ENCODE peak calls at places on chromosome 15, in seven cellular contexts. Z is GM12878; V is GM12865; S is dorsolateral prefrontal cortex; E is cardiac fibroblast; T is CD8-positive, alpha-beta T cell; D is left ventricle myocardium inferior. G is an unnamed sample.

GRCh38 chr15:64851503-64851840 is 9.8 kb downstream of the PLEKHO2 start:
- DNase-seq in V (no peak), T (no peak), S (no peak), Z (no peak), E (peak), D (no peak), G (peak)

GRCh38 chr15:95922431-95922830 is 408.1 kb upstream of the NR2F2 start:
- DNase-seq in S (no peak), T (no peak), V (peak), Z (peak), E (peak), D (no peak), G (no peak)

GRCh38 chr15:37028609-37029287 is 71.6 kb downstream of the MEIS2 start:
- DNase-seq in E (peak), T (no peak), V (no peak), D (no peak), Z (no peak), S (no peak), G (peak)

GRCh38 chr15:82980986-82981385 is 5.0 kb upstream of the RAMAC start:
- DNase-seq in E (no peak), T (no peak), Z (no peak), D (no peak), S (no peak), V (no peak), G (no peak)

GRCh38 chr15:74040115-74040850 is 42.1 kb downstream of the GOLGA6A start:
- DNase-seq in Z (no peak), D (peak), S (no peak), V (no peak), E (peak), T (no peak), G (peak)

GRCh38 chr15:45399381-45400212 is 21.3 kb upstream of the GATM start:
- DNase-seq in V (peak), S (no peak), Z (no peak), E (peak), T (no peak), D (no peak), G (peak)

GRCh38 chr15:32098033-32098432 is 67.7 kb downstream of the CHRNA7 start:
- DNase-seq in Z (no peak), E (no peak), D (no peak), S (no peak), V (no peak), T (no peak), G (no peak)

GRCh38 chr15:29825205-29825604 is 2.9 kb upstream of the TJP1 start:
- DNase-seq in T (no peak), S (no peak), D (no peak), V (peak), E (peak), Z (peak), G (peak)

GRCh38 chr15:68114356-68114755 is 60.2 kb downstream of the PIAS1 start:
- DNase-seq in Z (no peak), V (peak), T (no peak), E (peak), D (no peak), S (no peak), G (peak)

GRCh38 chr15:100842756-100843730 is 36.6 kb upstream of the ALDH1A3 start:
- DNase-seq in S (no peak), D (no peak), E (peak), Z (no peak), T (no peak), V (no peak), G (peak)

GRCh38 chr15:64681424-64682024 is 93.9 kb downstream of the RBPMS2 start:
- DNase-seq in S (peak), E (peak), Z (no peak), V (peak), T (no peak), D (no peak), G (peak)

GRCh38 chr15:49622561-49622960 is 1.7 kb downstream of the DTWD1 start:
- DNase-seq in D (no peak), E (peak), S (no peak), V (no peak), Z (no peak), T (no peak), G (peak)

GRCh38 chr15:54681578-54681977 is 515.2 kb downstream of the RSL24D1 start:
- DNase-seq in S (no peak), T (no peak), D (no peak), Z (no peak), E (no peak), V (peak), G (no peak)

GRCh38 chr15:96783746-96784145 is 453.2 kb downstream of the NR2F2 start:
- DNase-seq in T (no peak), S (no peak), Z (no peak), D (no peak), V (no peak), E (no peak), G (no peak)

GRCh38 chr15:58269455-58270414 is 131.6 kb downstream of the AQP9 start:
- DNase-seq in E (peak), D (no peak), Z (peak), T (peak), S (no peak), V (peak), G (peak)

GRCh38 chr15:76393614-76394013 is 57.0 kb downstream of the ISL2 start:
- DNase-seq in E (peak), D (no peak), S (no peak), T (no peak), V (no peak), Z (no peak), G (peak)

GRCh38 chr15:35289029-35289617 is 204.0 kb upstream of the NANOGP8 start:
- DNase-seq in Z (no peak), T (no peak), S (no peak), D (no peak), V (peak), E (peak), G (peak)

GRCh38 chr15:27820232-27820631 is 278.9 kb downstream of the OCA2 start:
- DNase-seq in Z (no peak), D (no peak), V (no peak), T (no peak), S (no peak), E (no peak), G (peak)

GRCh38 chr15:99138491-99138982 is 33.7 kb downstream of the SYNM start:
- DNase-seq in T (no peak), Z (no peak), S (no peak), V (no peak), E (no peak), D (no peak), G (no peak)
- TF ChIP-seq CTCF in T (no peak), Z (no peak), S (no peak), V (no peak), E (no peak), D (no peak), G (no peak)

DNA sequence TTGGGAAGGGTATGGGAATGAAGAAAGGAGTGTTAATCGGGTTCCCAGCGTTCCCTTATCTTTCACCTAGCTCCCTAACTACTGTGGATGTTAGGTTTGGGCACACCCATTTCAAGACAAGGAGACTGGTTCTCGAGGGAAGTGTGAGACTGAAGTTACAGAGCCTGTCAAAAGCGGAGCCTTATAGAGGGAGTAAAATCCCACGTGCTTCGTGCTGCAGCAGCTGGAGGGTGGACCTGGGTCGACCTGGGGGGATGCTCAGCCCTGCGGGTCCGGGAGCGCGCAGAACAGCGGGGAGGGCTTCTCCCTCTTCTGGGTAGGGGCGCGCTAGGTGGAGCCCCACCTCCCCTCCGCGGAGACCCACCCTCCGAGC is 314 bp upstream of the TMED3 start:
- DNase-seq in E (peak), S (no peak), Z (no peak), D (no peak), T (no peak), V (no peak), G (peak)
- H3K4me3 ChIP-seq in E (peak), S (peak), Z (peak), D (peak), T (peak), V (peak), G (peak)

GRCh38 chr15:26372712-26373111 is 400.2 kb downstream of the GABRB3 start:
- DNase-seq in Z (no peak), S (no peak), T (no peak), D (no peak), V (no peak), E (no peak), G (no peak)
- TF ChIP-seq CTCF in Z (no peak), S (no peak), T (no peak), D (no peak), V (no peak), E (no peak), G (no peak)

GRCh38 chr15:90886291-90886614 is 1.9 kb downstream of the FES start:
- DNase-seq in S (no peak), Z (no peak), V (no peak), E (no peak), D (no peak), T (no peak), G (no peak)

GRCh38 chr15:90883526-90883931 is 775 bp upstream of the FES start:
- DNase-seq in Z (no peak), E (peak), T (no peak), V (no peak), D (no peak), S (no peak), G (peak)

GRCh38 chr15:90885432-90886290 is 1.4 kb downstream of the FES start:
- DNase-seq in Z (no peak), V (peak), E (peak), T (peak), S (peak), D (peak), G (peak)

GRCh38 chr15:90883971-90884718 is at the start of gene FES:
- DNase-seq in E (no peak), T (no peak), V (no peak), D (peak), S (no peak), Z (no peak), G (peak)

DNA sequence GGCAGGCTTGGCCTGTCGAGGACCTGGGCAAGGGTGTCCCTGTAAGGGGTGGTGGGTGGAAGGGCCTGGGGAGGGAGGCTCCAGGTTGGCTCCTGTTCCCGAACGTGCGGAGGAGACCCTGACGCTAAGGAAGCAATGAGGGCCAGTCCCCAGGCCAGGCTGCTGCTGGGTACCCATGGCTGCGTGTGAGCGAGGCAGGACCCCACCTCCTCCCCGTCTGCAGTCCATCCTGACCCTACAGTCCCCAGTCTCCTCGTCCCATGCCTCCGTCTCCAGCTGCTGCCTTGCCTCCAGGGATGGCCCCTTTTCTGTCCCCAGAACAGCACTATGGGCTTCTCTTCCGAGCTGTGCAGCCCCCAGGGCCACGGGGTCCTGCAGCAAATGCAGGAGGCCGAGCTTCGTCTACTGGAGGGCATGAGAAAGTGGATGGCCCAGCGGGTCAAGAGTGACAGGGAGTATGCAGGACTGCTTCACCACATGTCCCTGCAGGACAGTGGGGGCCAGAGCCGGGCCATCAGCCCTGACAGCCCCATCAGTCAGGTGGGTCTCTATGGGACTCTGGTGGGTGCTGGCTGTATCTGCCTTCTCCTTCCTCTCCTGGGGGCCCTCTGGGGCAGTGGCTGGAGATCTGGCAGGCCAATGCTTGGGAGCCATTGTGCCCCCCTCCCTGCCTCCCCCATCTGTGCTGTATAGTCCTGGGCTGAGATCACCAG is 571 bp downstream of the FES start:
- DNase-seq in S (no peak), D (no peak), T (no peak), E (no peak), Z (no peak), V (no peak), G (no peak)
- H3K4me3 ChIP-seq in S (peak), D (peak), T (no peak), E (peak), Z (peak), V (no peak), G (peak)

DNA sequence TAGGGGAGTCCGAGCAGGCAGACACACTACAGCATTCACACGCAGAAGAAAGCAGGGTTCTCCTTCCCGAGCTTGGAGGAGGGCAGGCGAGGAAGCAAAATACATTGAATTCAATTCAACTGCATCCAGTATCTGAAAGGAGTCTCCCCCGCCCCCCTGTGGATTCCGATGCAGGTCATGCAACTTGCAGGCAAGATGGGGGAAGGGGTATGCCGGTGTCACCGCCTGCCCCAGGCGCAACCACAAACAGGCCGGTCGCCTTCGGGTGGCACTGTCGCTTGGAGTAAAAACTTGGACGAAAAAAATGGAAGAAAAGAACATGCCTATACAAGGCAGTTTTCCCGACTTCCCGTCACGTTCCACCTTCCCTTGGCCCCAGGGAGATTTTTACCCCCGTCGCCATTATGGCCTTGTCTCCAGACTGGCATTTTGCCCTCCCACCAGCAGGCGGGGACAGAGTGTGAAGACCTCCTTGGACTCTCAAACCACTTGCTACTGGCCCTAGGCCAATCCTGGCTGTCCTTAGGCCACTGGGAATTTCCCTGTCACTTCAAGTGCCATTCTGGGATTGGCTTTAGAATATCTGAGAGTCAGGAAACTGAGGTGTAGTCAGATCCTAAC is 1.6 kb upstream of the NTRK3 start:
- DNase-seq in D (no peak), V (no peak), S (peak), E (no peak), T (no peak), Z (no peak), G (peak)
- TF ChIP-seq CTCF in D (peak), V (peak), S (peak), E (peak), T (no peak), Z (peak), G (peak)

GRCh38 chr15:67030036-67030762 is 35.2 kb upstream of the SMAD3 start:
- DNase-seq in E (no peak), D (no peak), Z (no peak), S (no peak), T (no peak), V (no peak), G (no peak)
- H3K4me3 ChIP-seq in E (no peak), D (no peak), Z (no peak), S (no peak), T (no peak), V (no peak), G (no peak)

GRCh38 chr15:48025118-48025517 is 95.7 kb upstream of the SLC24A5 start:
- DNase-seq in E (peak), T (no peak), Z (no peak), V (no peak), S (no peak), D (no peak), G (no peak)
- TF ChIP-seq CTCF in E (no peak), T (no peak), Z (no peak), V (no peak), S (no peak), D (no peak), G (no peak)

DNA sequence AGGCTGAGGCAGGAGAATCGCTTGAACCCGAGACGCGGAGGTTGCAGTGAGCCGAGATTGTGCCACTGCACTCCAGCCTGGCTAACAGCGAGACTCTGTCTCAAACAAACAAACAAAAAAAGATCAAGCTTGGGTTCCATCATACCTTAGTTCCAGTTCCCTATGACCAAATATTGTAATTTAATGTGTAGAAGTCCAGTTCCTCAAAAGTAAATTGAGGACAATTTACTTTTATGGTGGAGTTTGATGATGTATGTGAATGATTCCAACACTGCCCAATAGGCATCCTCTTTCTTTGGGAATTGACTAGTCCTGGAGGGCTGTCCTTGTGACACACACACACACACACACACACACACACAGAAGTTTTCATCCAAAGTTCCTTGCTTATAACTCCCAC is 2.8 kb upstream of the PKM start:
- DNase-seq in V (no peak), T (no peak), S (no peak), D (no peak), E (no peak), Z (no peak), G (no peak)
- H3K4me3 ChIP-seq in V (no peak), T (no peak), S (no peak), D (no peak), E (no peak), Z (no peak), G (no peak)

DNA sequence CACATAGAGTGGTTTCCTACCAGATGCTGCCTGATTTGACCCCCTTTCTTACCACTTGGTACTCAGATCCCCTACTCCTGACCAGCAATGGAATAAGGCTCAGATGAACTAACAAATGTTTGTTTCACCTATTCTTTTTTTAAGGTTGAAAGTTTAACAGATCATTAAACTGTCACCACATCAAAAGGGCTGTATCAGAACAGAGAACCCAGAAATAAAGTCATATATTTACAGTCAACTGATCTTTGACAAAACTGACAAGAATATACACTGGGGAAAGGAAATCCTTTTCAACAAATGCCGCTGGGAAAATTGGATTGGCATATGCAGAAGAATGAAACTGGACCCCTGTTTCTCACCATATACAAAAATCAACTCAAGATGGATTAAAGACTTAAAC is 56.0 kb downstream of the GPR176 start:
- DNase-seq in E (no peak), Z (no peak), S (no peak), T (no peak), D (no peak), V (no peak), G (no peak)
- TF ChIP-seq CTCF in E (no peak), Z (no peak), S (no peak), T (no peak), D (no peak), V (no peak), G (no peak)

DNA sequence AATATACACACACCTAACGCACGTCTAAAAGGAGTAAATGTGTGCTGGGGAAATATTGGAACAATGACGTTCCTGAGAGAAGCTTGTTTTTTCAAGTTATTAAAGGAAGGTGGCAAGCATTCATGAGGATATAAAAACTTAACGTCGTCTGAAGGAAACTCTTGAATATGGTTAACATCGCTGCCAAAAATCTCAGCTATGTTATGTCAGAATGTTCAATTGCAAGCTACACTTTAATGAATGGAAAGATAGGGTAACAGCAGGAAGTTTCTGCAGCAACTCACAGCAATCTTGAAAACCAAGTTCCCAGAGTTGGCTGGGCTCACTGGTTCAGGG is 54.3 kb upstream of the MEF2A start:
- DNase-seq in Z (no peak), S (no peak), D (no peak), V (peak), E (peak), T (no peak), G (peak)
- H3K4me3 ChIP-seq in Z (peak), S (no peak), D (peak), V (peak), E (no peak), T (no peak), G (no peak)

G was measured in fibroblast of pulmonary artery.